ENCODE peak calls at places on chromosomes 5 and 9, in four cellular contexts. H is omental fat pad, D is nephron progenitor cell, Y is brain microvascular endothelial cell. Z is an unnamed sample.
A peak's percentile ranks its signal among the peaks of the same experiment; 100 is the strongest.

GRCh38 chr5:124825250-124825982 is 79.0 kb upstream of the ZNF608 start:
- DNase-seq in H (no peak), D (no peak), Y (no peak), Z (no peak)

GRCh38 chr5:58085800-58086199 is 374.1 kb downstream of the PLK2 start:
- DNase-seq in H (no peak), D (no peak), Y (peak; percentile 9), Z (no peak)

GRCh38 chr5:74316064-74316586 is 324.4 kb downstream of the ENC1 start:
- DNase-seq in H (no peak), D (peak; percentile 17), Y (peak; percentile 98), Z (peak; percentile 60)

GRCh38 chr9:88521308-88521707 is 13.7 kb upstream of the NXNL2 start:
- DNase-seq in H (no peak), D (no peak), Y (no peak), Z (no peak)

GRCh38 chr5:66864240-66864884 is 268.2 kb downstream of the MAST4 start:
- DNase-seq in H (no peak), D (no peak), Y (peak; percentile 76), Z (no peak)

GRCh38 chr5:134511796-134512660 is 13.4 kb upstream of the JADE2 start:
- DNase-seq in H (peak; percentile 46), D (peak; percentile 31), Y (peak; percentile 40), Z (peak; percentile 62)

GRCh38 chr5:113140837-113141661 is 164.5 kb downstream of the DCP2 start:
- DNase-seq in H (no peak), D (no peak), Y (peak; percentile 83), Z (no peak)

GRCh38 chr5:54719384-54720306 is 202.1 kb downstream of the SNX18 start:
- DNase-seq in H (no peak), D (peak; percentile 36), Y (peak; percentile 91), Z (peak; percentile 36)

GRCh38 chr5:165139730-165140129 is 1634.3 kb downstream of the MAT2B start:
- DNase-seq in H (no peak), D (no peak), Y (no peak), Z (no peak)

GRCh38 chr5:42840842-42841574 is 29.3 kb upstream of the SELENOP start:
- DNase-seq in H (no peak), D (no peak), Y (no peak), Z (no peak)

GRCh38 chr9:89483592-89484474 is 14.1 kb downstream of the SEMA4D start:
- DNase-seq in H (no peak), D (no peak), Y (no peak), Z (peak; percentile 71)

GRCh38 chr9:108743901-108744371 is 111.8 kb downstream of the ACTL7B start:
- DNase-seq in H (no peak), D (peak; percentile 39), Y (no peak), Z (peak; percentile 55)

GRCh38 chr5:91706785-91707520 is 323.8 kb upstream of the ARRDC3 start:
- DNase-seq in H (no peak), D (no peak), Y (peak; percentile 40), Z (no peak)

GRCh38 chr9:12566411-12566810 is 126.8 kb upstream of the TYRP1 start:
- DNase-seq in H (no peak), D (no peak), Y (no peak), Z (no peak)

GRCh38 chr5:4647056-4647455 is 493.1 kb upstream of the ADAMTS16 start:
- DNase-seq in H (no peak), D (no peak), Y (no peak), Z (no peak)

GRCh38 chr5:74622122-74622521 is 18.4 kb downstream of the ENC1 start:
- DNase-seq in H (no peak), D (no peak), Y (no peak), Z (no peak)

GRCh38 chr5:140151068-140151718 is 23.8 kb upstream of the CYSTM1 start:
- DNase-seq in H (no peak), D (no peak), Y (no peak), Z (no peak)

GRCh38 chr9:77789891-77790290 is 141.8 kb upstream of the GNA14 start:
- DNase-seq in H (no peak), D (no peak), Y (no peak), Z (no peak)

GRCh38 chr5:99141534-99142135 is 212.8 kb upstream of the CHD1 start:
- DNase-seq in H (no peak), D (no peak), Y (no peak), Z (no peak)

GRCh38 chr5:177132504-177133118 is 962 bp upstream of the NSD1 start:
- DNase-seq in H (no peak), D (peak; percentile 78), Y (no peak), Z (peak; percentile 92)

GRCh38 chr5:109823597-109823996 is 133.9 kb downstream of the MAN2A1 start:
- DNase-seq in H (no peak), D (no peak), Y (peak; percentile 67), Z (no peak)

GRCh38 chr9:16131269-16131668 is 578.4 kb downstream of the CCDC171 start:
- DNase-seq in H (no peak), D (no peak), Y (peak; percentile 67), Z (no peak)

GRCh38 chr9:136675477-136676296 is 11.6 kb downstream of the AGPAT2 start:
- DNase-seq in H (no peak), D (no peak), Y (no peak), Z (no peak)

GRCh38 chr9:84808416-84808815 is 138.9 kb downstream of the NTRK2 start:
- DNase-seq in H (no peak), D (no peak), Y (no peak), Z (no peak)

GRCh38 chr9:78025186-78025585 is 6.4 kb downstream of the GNAQ start:
- DNase-seq in H (no peak), D (no peak), Y (no peak), Z (no peak)

GRCh38 chr5:9546973-9547947 is 1.4 kb upstream of the SEMA5A start:
- DNase-seq in H (no peak), D (peak; percentile 22), Y (peak; percentile 60), Z (peak; percentile 44)

GRCh38 chr5:74183041-74183440 is 457.5 kb downstream of the ENC1 start:
- DNase-seq in H (no peak), D (no peak), Y (no peak), Z (no peak)

GRCh38 chr5:88734983-88735382 is 148.0 kb downstream of the MEF2C start:
- DNase-seq in H (no peak), D (no peak), Y (no peak), Z (no peak)

GRCh38 chr5:97297063-97297715 is 114.1 kb upstream of the RIOK2 start:
- DNase-seq in H (no peak), D (peak; percentile 38), Y (peak; percentile 52), Z (peak; percentile 36)

GRCh38 chr5:137728048-137728447 is 7.8 kb downstream of the KLHL3 start:
- DNase-seq in H (no peak), D (no peak), Y (no peak), Z (no peak)

GRCh38 chr5:57370376-57370775 is 112.2 kb downstream of the ACTBL2 start:
- DNase-seq in H (no peak), D (no peak), Y (no peak), Z (no peak)

GRCh38 chr5:27619982-27620381 is 581.6 kb upstream of the CDH9 start:
- DNase-seq in H (no peak), D (no peak), Y (no peak), Z (no peak)

GRCh38 chr9:12968093-12968492 is 193.3 kb downstream of the LURAP1L start:
- DNase-seq in H (no peak), D (no peak), Y (peak; percentile 28), Z (no peak)

GRCh38 chr9:94918038-94918753 is 191.7 kb downstream of the AOPEP start:
- DNase-seq in H (no peak), D (no peak), Y (no peak), Z (no peak)

GRCh38 chr5:173456751-173457171 is 128.5 kb upstream of the STC2 start:
- DNase-seq in H (no peak), D (no peak), Y (peak; percentile 85), Z (no peak)

GRCh38 chr5:135176991-135177390 is 143.0 kb upstream of the PITX1 start:
- DNase-seq in H (no peak), D (no peak), Y (no peak), Z (no peak)

GRCh38 chr9:132973713-132974112 is 4.8 kb upstream of the GFI1B start:
- DNase-seq in H (no peak), D (no peak), Y (peak; percentile 14), Z (no peak)

GRCh38 chr9:7983361-7983974 is 183.9 kb upstream of the DMAC1 start:
- DNase-seq in H (no peak), D (no peak), Y (no peak), Z (peak; percentile 57)